ENCODE peak calls at places on chromosomes 7 and 10, in seven cellular contexts. L, X, M, W, C, K and Y are unnamed samples.

GRCh38 chr10:5064656-5065055 is 29.6 kb upstream of the AKR1C3 start:
- DNase-seq in L (no peak), X (no peak), M (no peak), W (no peak), C (no peak), K (no peak), Y (no peak)

GRCh38 chr7:116542618-116543017 is 17.8 kb downstream of the CAV1 start:
- DNase-seq in L (no peak), X (no peak), M (no peak), W (no peak), C (no peak), K (no peak), Y (no peak)

GRCh38 chr7:123423622-123424021 is 110.8 kb downstream of the IQUB start:
- DNase-seq in L (no peak), X (no peak), M (no peak), W (no peak), C (no peak), K (no peak), Y (no peak)

GRCh38 chr7:90337106-90337505 is 9.4 kb upstream of the GTPBP10 start:
- DNase-seq in L (no peak), X (no peak), M (no peak), W (no peak), C (no peak), K (no peak), Y (no peak)

GRCh38 chr10:4081691-4082111 is 296.7 kb upstream of the KLF6 start:
- DNase-seq in L (no peak), X (no peak), M (no peak), W (no peak), C (no peak), K (no peak), Y (no peak)

GRCh38 chr10:298033-298432 is 162.8 kb downstream of the ZMYND11 start:
- DNase-seq in L (no peak), X (no peak), M (no peak), W (no peak), C (no peak), K (no peak), Y (no peak)

GRCh38 chr7:71785216-71785615 is 626.9 kb downstream of the CALN1 start:
- DNase-seq in L (no peak), X (no peak), M (no peak), W (no peak), C (no peak), K (no peak), Y (no peak)

GRCh38 chr10:67520924-67521520 is 175.0 kb downstream of the CTNNA3 start:
- DNase-seq in L (no peak), X (no peak), M (peak; percentile 50), W (peak; percentile 11), C (peak; percentile 10), K (peak; percentile 4), Y (peak; percentile 58)

GRCh38 chr7:75980865-75981449 is 13.4 kb downstream of the TMEM120A start:
- DNase-seq in L (no peak), X (no peak), M (no peak), W (no peak), C (no peak), K (no peak), Y (no peak)

GRCh38 chr7:100515072-100515532 is 23.9 kb upstream of the AGFG2 start:
- DNase-seq in L (no peak), X (no peak), M (no peak), W (no peak), C (no peak), K (no peak), Y (no peak)

GRCh38 chr10:78623577-78624215 is 445.1 kb upstream of the ZMIZ1 start:
- DNase-seq in L (no peak), X (no peak), M (peak; percentile 36), W (no peak), C (peak; percentile 21), K (peak; percentile 58), Y (no peak)

GRCh38 chr7:130369110-130369711 is 11.1 kb upstream of the CPA1 start:
- DNase-seq in L (no peak), X (no peak), M (no peak), W (no peak), C (no peak), K (no peak), Y (no peak)

GRCh38 chr10:22801759-22802158 is 87.4 kb upstream of the PIP4K2A start:
- DNase-seq in L (no peak), X (no peak), M (no peak), W (no peak), C (no peak), K (no peak), Y (no peak)

GRCh38 chr10:49272251-49273081 is 26.5 kb upstream of the C10orf71 start:
- DNase-seq in L (no peak), X (no peak), M (no peak), W (no peak), C (no peak), K (no peak), Y (no peak)

GRCh38 chr10:104293021-104293420 is 24.0 kb downstream of the GSTO2 start:
- DNase-seq in L (no peak), X (no peak), M (no peak), W (no peak), C (no peak), K (no peak), Y (no peak)

GRCh38 chr10:15879058-15879457 is 18.8 kb upstream of the MINDY3 start:
- DNase-seq in L (no peak), X (no peak), M (no peak), W (no peak), C (no peak), K (no peak), Y (peak; percentile 49)

GRCh38 chr7:134892002-134892693 is 94.2 kb upstream of the AGBL3 start:
- DNase-seq in L (no peak), X (no peak), M (no peak), W (no peak), C (no peak), K (no peak), Y (no peak)

GRCh38 chr10:73251683-73252444 is 580 bp downstream of the MRPS16 start:
- DNase-seq in L (no peak), X (no peak), M (no peak), W (no peak), C (no peak), K (no peak), Y (peak; percentile 49)

GRCh38 chr10:102657984-102658724 is 13.9 kb downstream of the TRIM8 start:
- DNase-seq in L (no peak), X (no peak), M (no peak), W (no peak), C (peak; percentile 70), K (no peak), Y (no peak)
- TF ChIP-seq POLR2A in L (no peak), X (no peak), M (no peak), W (peak; percentile 21), C (peak; percentile 21), K (no peak), Y (no peak)

GRCh38 chr7:1049006-1049741 is 4.8 kb downstream of the GPR146 start:
- DNase-seq in L (no peak), X (no peak), M (no peak), W (no peak), C (no peak), K (no peak), Y (no peak)
- TF ChIP-seq POLR2A in L (no peak), X (no peak), M (no peak), W (no peak), C (no peak), K (no peak), Y (no peak)

GRCh38 chr10:70699659-70700174 is 27.4 kb downstream of the ADAMTS14 start:
- DNase-seq in L (no peak), X (no peak), M (no peak), W (no peak), C (no peak), K (peak; percentile 14), Y (no peak)
- TF ChIP-seq POLR2A in L (no peak), X (no peak), M (no peak), W (no peak), C (no peak), K (no peak), Y (no peak)

GRCh38 chr10:95558593-95559320 is 2.4 kb downstream of the SORBS1 start:
- DNase-seq in L (no peak), X (no peak), M (no peak), W (no peak), C (no peak), K (no peak), Y (no peak)

GRCh38 chr10:95559466-95559865 is 1.7 kb downstream of the SORBS1 start:
- DNase-seq in L (no peak), X (no peak), M (no peak), W (no peak), C (no peak), K (no peak), Y (peak; percentile 70)

GRCh38 chr10:95562326-95562725 is 1.2 kb upstream of the SORBS1 start:
- DNase-seq in L (no peak), X (no peak), M (no peak), W (no peak), C (no peak), K (no peak), Y (no peak)

GRCh38 chr10:95560288-95561199 is 627 bp downstream of the SORBS1 start:
- DNase-seq in L (no peak), X (peak; percentile 81), M (no peak), W (peak; percentile 60), C (peak; percentile 67), K (peak; percentile 53), Y (peak; percentile 54)

DNA sequence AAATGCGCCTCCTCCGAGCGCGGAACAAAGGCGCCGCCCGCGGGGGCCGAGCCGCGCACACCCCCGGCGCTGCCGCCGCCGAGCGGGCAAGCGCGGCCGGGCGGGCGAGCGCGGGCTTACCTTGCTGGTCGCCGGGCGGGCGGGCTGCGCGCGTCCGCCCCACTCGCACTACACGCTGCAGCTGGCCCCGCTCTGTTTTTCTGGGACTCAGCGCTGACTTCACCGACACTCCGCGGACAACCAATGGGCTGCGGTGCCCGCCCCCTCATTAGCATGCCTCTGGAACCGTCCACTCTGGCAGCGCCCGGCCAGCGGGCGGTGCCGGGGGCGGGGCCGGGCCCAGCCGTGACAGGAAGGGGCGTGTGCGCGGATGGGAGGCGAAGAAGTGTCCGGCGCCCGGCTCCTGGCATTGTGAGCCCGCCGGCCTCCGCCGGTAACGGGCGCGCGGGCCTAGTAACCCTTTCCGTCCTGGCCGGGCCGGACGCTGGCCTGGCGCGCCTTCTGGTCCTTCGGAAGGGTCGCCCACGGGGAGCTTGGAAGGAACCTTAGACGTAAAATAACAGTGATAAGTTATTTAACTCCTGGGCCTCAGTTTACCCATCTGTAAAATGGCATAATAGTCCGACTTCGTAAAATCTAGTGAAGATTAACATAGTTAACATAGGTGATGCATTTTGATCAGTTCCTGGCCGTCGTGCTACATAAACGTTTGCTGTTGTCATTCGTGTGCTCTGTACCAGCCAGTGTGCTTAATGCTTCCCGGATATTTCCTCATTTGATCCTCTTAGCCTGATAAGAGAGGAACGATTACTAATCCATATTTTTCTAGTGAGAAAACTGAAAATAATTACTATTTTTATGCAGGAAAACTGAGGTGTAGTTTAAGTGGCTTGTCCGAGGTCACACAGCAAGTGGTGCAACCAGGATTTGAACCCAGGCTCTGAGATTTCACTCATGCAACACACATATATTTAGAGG is at the start of gene SORBS1:
- DNase-seq in L (peak; percentile 61), X (peak; percentile 97), M (peak; percentile 86), W (peak; percentile 96), C (peak; percentile 97), K (peak; percentile 97), Y (peak; percentile 98)
- TF ChIP-seq POLR2A in L (peak; percentile 97), X (peak; percentile 98), M (peak; percentile 33), W (no peak), C (peak; percentile 83), K (peak; percentile 100), Y (peak; percentile 80)

GRCh38 chr10:96043157-96043894 is at the start of gene CCNJ:
- DNase-seq in L (peak; percentile 20), X (peak; percentile 88), M (peak; percentile 77), W (peak; percentile 95), C (peak; percentile 91), K (peak; percentile 89), Y (peak; percentile 92)
- TF ChIP-seq POLR2A in L (no peak), X (peak; percentile 47), M (peak; percentile 80), W (peak; percentile 58), C (peak; percentile 82), K (peak; percentile 93), Y (peak; percentile 60)